ENCODE peak calls at places on chromosomes 2 and 18, in nine cellular contexts. G is psoas muscle; F is CD8-positive, alpha-beta T cell; E is left lung; W is endodermal cell; S is upper lobe of right lung; D is IMR-90; M is right atrium auricular region; O is heart right ventricle. I is an unnamed sample.
A peak's percentile ranks its signal among the peaks of the same experiment; 100 is the strongest.

GRCh38 chr2:4354164-4354563 is 650.8 kb downstream of the DCDC2C start:
- DNase-seq in M (no peak), D (no peak), S (no peak), F (no peak), G (no peak), E (no peak), W (no peak), O (no peak), I (no peak)

GRCh38 chr2:47357475-47357874 is 45.5 kb upstream of the MSH2 start:
- DNase-seq in W (peak; percentile 78), F (no peak), E (no peak), M (no peak), G (no peak), O (peak; percentile 31), D (peak; percentile 68), S (no peak), I (peak; percentile 38)

GRCh38 chr18:77022556-77022955 is 110.0 kb downstream of the MBP start:
- DNase-seq in M (no peak), O (no peak), E (no peak), D (no peak), F (no peak), W (no peak), G (no peak), S (no peak), I (no peak)

GRCh38 chr2:65429799-65430514 is 2.4 kb downstream of the SPRED2 start:
- DNase-seq in E (no peak), F (no peak), O (peak; percentile 36), S (no peak), W (peak; percentile 55), D (no peak), M (no peak), G (no peak), I (no peak)

GRCh38 chr2:230660294-230661060 is 52.2 kb upstream of the CAB39 start:
- DNase-seq in M (peak; percentile 67), D (no peak), G (peak; percentile 70), S (peak; percentile 80), F (peak; percentile 56), E (peak; percentile 80), O (peak; percentile 42), W (no peak), I (no peak)

GRCh38 chr2:178143481-178143880 is 31.2 kb downstream of the RBM45 start:
- DNase-seq in D (no peak), S (no peak), F (no peak), E (no peak), G (no peak), O (no peak), M (no peak), W (no peak), I (no peak)

GRCh38 chr18:67359868-67360838 is 156.4 kb downstream of the DSEL start:
- DNase-seq in W (no peak), D (peak; percentile 96), F (no peak), E (no peak), O (peak; percentile 38), G (peak; percentile 58), S (no peak), M (peak; percentile 87), I (peak; percentile 43)

GRCh38 chr18:54109131-54109683 is 115.3 kb downstream of the MBD2 start:
- DNase-seq in D (no peak), M (no peak), W (no peak), F (no peak), E (no peak), O (no peak), G (no peak), S (no peak), I (no peak)

GRCh38 chr2:202169131-202169530 is 69.3 kb downstream of the SUMO1 start:
- DNase-seq in F (no peak), W (no peak), D (no peak), G (no peak), E (no peak), S (no peak), M (no peak), O (no peak), I (no peak)

GRCh38 chr2:240512666-240513535 is 44.9 kb downstream of the ANKMY1 start:
- DNase-seq in D (no peak), G (no peak), O (no peak), S (peak; percentile 62), M (no peak), F (no peak), W (peak; percentile 29), E (no peak), I (no peak)

GRCh38 chr18:38898167-38898566 is 1332.6 kb upstream of the CELF4 start:
- DNase-seq in E (no peak), W (no peak), O (no peak), D (no peak), S (no peak), M (no peak), F (no peak), G (no peak), I (no peak)

DNA sequence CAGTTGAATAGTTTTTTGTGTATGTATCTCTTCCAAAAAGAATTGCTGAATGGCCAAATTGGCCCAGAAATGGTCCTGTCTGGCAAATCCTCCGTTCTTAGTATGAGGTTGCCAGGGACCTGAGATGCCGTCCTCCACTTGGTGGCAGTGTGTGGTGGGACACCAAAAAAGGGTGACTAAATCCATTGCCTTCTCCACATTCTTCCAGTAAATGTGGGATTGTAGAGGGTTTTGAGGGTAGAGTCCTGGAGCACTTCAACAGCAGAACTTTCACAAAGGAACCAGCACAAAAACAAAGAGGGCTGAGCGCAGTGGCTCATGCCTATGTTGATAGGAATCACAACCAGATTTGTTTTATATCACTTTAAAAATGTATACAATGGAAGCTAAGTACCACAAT is 199.9 kb downstream of the BCL2 start:
- DNase-seq in E (no peak), G (peak; percentile 64), S (no peak), D (peak; percentile 8), F (no peak), W (peak; percentile 74), M (no peak), O (no peak), I (no peak)
- TF ChIP-seq CTCF in E (peak; percentile 14), G (peak; percentile 65), S (peak; percentile 48), D (peak; percentile 34), F (peak; percentile 21), W (peak; percentile 76), M (no peak), O (peak; percentile 65), I (peak; percentile 48)

GRCh38 chr2:111178296-111178695 is 57.6 kb downstream of the BCL2L11 start:
- DNase-seq in D (no peak), F (no peak), E (no peak), M (no peak), O (no peak), G (no peak), W (peak; percentile 17), S (no peak), I (no peak)
- H3K4me1 ChIP-seq in D (peaks cover 4% of the 10 kb centered on the region), F (no peaks in the 10 kb centered on the region), E (no peaks in the 10 kb centered on the region), M (no peaks in the 10 kb centered on the region), O (no peaks in the 10 kb centered on the region), G (no peaks in the 10 kb centered on the region), W (peaks cover 7% of the 10 kb centered on the region), S (no peaks in the 10 kb centered on the region), I (no peaks in the 10 kb centered on the region)

DNA sequence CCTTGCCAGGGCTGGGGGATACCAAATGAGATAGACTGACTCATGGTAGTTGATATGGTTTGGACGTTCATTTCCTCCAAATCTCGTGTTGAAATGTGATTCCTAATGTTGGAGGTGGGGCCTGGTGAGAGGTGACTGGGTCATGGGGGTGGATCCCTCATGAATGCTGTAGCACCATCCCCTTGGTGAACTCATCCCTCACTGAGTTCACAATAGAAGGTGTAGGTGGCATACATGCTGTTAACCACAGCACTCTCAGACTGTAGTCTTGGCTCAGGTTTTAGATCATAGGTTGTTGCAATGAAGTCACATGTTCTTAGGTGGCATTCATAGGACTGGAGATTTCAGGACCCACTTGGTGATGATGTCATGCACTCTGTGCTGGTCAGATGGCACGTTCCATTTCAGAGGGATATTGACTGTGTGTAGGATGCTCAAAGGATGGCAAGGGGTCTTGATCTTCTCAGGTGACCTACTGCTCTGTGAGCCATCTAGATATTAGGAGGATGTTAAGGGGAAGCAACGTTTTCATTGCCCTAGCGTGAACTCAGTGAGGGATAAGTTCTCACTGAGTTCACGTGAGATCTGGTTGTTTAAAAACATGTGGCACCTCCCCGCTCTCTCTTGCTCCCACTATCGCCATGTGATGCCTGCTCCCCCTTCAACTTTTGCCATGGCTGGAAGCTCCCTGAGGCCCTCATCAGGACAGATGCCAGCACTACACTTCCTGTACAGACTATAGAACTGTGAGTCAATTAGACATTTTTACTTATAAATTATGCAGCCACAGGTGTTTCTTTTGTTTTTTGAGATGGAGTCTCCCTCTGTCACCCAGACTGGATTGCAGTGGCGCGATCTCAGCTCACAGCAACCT is 73.8 kb upstream of the ACAA2 start:
- DNase-seq in D (no peak), M (no peak), G (no peak), S (peak; percentile 16), E (no peak), W (peak; percentile 70), O (no peak), F (no peak), I (no peak)
- TF ChIP-seq CTCF in D (no peak), M (no peak), G (no peak), S (no peak), E (no peak), W (peak; percentile 59), O (no peak), F (no peak), I (no peak)

GRCh38 chr2:237351796-237352195 is 62.2 kb downstream of the COL6A3 start:
- DNase-seq in F (no peak), G (no peak), W (no peak), M (no peak), S (no peak), D (no peak), O (no peak), E (no peak), I (no peak)
- H3K4me1 ChIP-seq in F (no peaks in the 10 kb centered on the region), G (peaks cover 26% of the 10 kb centered on the region), W (no peaks in the 10 kb centered on the region), M (no peaks in the 10 kb centered on the region), S (peaks cover 6% of the 10 kb centered on the region), D (peaks cover 9% of the 10 kb centered on the region), O (no peaks in the 10 kb centered on the region), E (no peaks in the 10 kb centered on the region), I (peaks cover 16% of the 10 kb centered on the region)

DNA sequence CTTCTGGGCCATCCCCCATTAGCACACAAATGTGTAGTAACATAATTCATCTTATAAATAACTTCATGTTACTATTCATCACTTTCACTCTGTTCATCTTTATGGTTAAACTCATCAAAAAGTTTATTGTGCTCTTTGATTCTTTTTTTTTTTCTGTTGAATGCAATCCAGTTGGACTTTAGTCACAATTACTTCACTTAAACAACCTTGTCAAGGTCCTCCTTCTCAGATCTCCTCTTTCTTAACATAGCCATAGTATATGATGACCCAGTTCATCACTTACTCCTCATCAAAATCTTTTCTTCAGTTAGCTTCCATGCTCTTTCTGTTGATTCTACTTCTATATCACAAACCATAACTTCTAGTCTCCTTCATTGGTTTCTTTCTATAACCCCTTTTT is 80.2 kb upstream of the ZC3H15 start:
- DNase-seq in F (no peak), E (no peak), D (no peak), W (no peak), M (no peak), G (no peak), S (no peak), O (no peak), I (no peak)
- TF ChIP-seq CTCF in F (no peak), E (no peak), D (no peak), W (no peak), M (no peak), G (no peak), S (no peak), O (no peak), I (no peak)

I was measured in thoracic aorta.